ENCODE peak calls at places on chromosome 18, in four cellular contexts. One of them, this sample, is unnamed.

GRCh38 chr18:45954070-45954712 is 12.9 kb downstream of the EPG5 start:
- DNase-seq in ascending aorta: no peak
- DNase-seq in AG04449: peak
- DNase-seq in stimulated activated CD8-positive, alpha-beta memory T cell treated with anti-CD3 and anti-CD28 coated beads, Interleukin-7, amount 100 ng/mL, for 48 hours: no peak
- DNase-seq in this sample: no peak

GRCh38 chr18:13103366-13103765 is 112.2 kb downstream of the CEP192 start:
- DNase-seq in ascending aorta: no peak
- DNase-seq in AG04449: no peak
- DNase-seq in stimulated activated CD8-positive, alpha-beta memory T cell treated with anti-CD3 and anti-CD28 coated beads, Interleukin-7, amount 100 ng/mL, for 48 hours: no peak
- DNase-seq in this sample: no peak

GRCh38 chr18:32349728-32350395 is 120.8 kb downstream of the GAREM1 start:
- DNase-seq in ascending aorta: peak
- DNase-seq in AG04449: peak
- DNase-seq in stimulated activated CD8-positive, alpha-beta memory T cell treated with anti-CD3 and anti-CD28 coated beads, Interleukin-7, amount 100 ng/mL, for 48 hours: no peak
- DNase-seq in this sample: peak

GRCh38 chr18:49656098-49656591 is 94.3 kb downstream of the LIPG start:
- DNase-seq in ascending aorta: no peak
- DNase-seq in AG04449: peak
- DNase-seq in stimulated activated CD8-positive, alpha-beta memory T cell treated with anti-CD3 and anti-CD28 coated beads, Interleukin-7, amount 100 ng/mL, for 48 hours: no peak
- DNase-seq in this sample: no peak

GRCh38 chr18:11147962-11148654 is 1.3 kb downstream of the PIEZO2 start:
- DNase-seq in ascending aorta: no peak
- DNase-seq in AG04449: no peak
- DNase-seq in stimulated activated CD8-positive, alpha-beta memory T cell treated with anti-CD3 and anti-CD28 coated beads, Interleukin-7, amount 100 ng/mL, for 48 hours: no peak
- DNase-seq in this sample: no peak

GRCh38 chr18:22525883-22526282 is 108.2 kb upstream of the CTAGE1 start:
- DNase-seq in ascending aorta: no peak
- DNase-seq in AG04449: no peak
- DNase-seq in stimulated activated CD8-positive, alpha-beta memory T cell treated with anti-CD3 and anti-CD28 coated beads, Interleukin-7, amount 100 ng/mL, for 48 hours: no peak
- DNase-seq in this sample: no peak

GRCh38 chr18:5393779-5394178 is 98.3 kb upstream of the ZBTB14 start:
- DNase-seq in ascending aorta: no peak
- DNase-seq in AG04449: peak
- DNase-seq in stimulated activated CD8-positive, alpha-beta memory T cell treated with anti-CD3 and anti-CD28 coated beads, Interleukin-7, amount 100 ng/mL, for 48 hours: no peak
- DNase-seq in this sample: no peak

GRCh38 chr18:79598046-79598884 is 81.3 kb upstream of the CTDP1 start:
- DNase-seq in ascending aorta: no peak
- DNase-seq in AG04449: no peak
- DNase-seq in stimulated activated CD8-positive, alpha-beta memory T cell treated with anti-CD3 and anti-CD28 coated beads, Interleukin-7, amount 100 ng/mL, for 48 hours: no peak
- DNase-seq in this sample: no peak

GRCh38 chr18:34620258-34620861 is 89.7 kb upstream of the DTNA start:
- DNase-seq in ascending aorta: no peak
- DNase-seq in AG04449: no peak
- DNase-seq in stimulated activated CD8-positive, alpha-beta memory T cell treated with anti-CD3 and anti-CD28 coated beads, Interleukin-7, amount 100 ng/mL, for 48 hours: no peak
- DNase-seq in this sample: no peak

GRCh38 chr18:37871583-37871982 is 306.0 kb upstream of the CELF4 start:
- DNase-seq in ascending aorta: no peak
- DNase-seq in AG04449: no peak
- DNase-seq in stimulated activated CD8-positive, alpha-beta memory T cell treated with anti-CD3 and anti-CD28 coated beads, Interleukin-7, amount 100 ng/mL, for 48 hours: no peak
- DNase-seq in this sample: no peak

GRCh38 chr18:76452357-76452756 is 42.7 kb downstream of the ZNF516 start:
- DNase-seq in ascending aorta: no peak
- DNase-seq in AG04449: no peak
- DNase-seq in stimulated activated CD8-positive, alpha-beta memory T cell treated with anti-CD3 and anti-CD28 coated beads, Interleukin-7, amount 100 ng/mL, for 48 hours: no peak
- DNase-seq in this sample: no peak

GRCh38 chr18:55861266-55861665 is 273.3 kb upstream of the TCF4 start:
- DNase-seq in ascending aorta: no peak
- DNase-seq in AG04449: no peak
- DNase-seq in stimulated activated CD8-positive, alpha-beta memory T cell treated with anti-CD3 and anti-CD28 coated beads, Interleukin-7, amount 100 ng/mL, for 48 hours: no peak
- DNase-seq in this sample: no peak

GRCh38 chr18:57839942-57840381 is 36.8 kb upstream of the ATP8B1 start:
- DNase-seq in ascending aorta: no peak
- DNase-seq in AG04449: peak
- DNase-seq in stimulated activated CD8-positive, alpha-beta memory T cell treated with anti-CD3 and anti-CD28 coated beads, Interleukin-7, amount 100 ng/mL, for 48 hours: no peak
- DNase-seq in this sample: no peak

GRCh38 chr18:7980136-7980535 is 413.0 kb downstream of the PTPRM start:
- DNase-seq in ascending aorta: no peak
- DNase-seq in AG04449: no peak
- DNase-seq in stimulated activated CD8-positive, alpha-beta memory T cell treated with anti-CD3 and anti-CD28 coated beads, Interleukin-7, amount 100 ng/mL, for 48 hours: no peak
- DNase-seq in this sample: no peak

GRCh38 chr18:77346446-77346845 is 96.8 kb downstream of the GALR1 start:
- DNase-seq in ascending aorta: no peak
- DNase-seq in AG04449: no peak
- DNase-seq in stimulated activated CD8-positive, alpha-beta memory T cell treated with anti-CD3 and anti-CD28 coated beads, Interleukin-7, amount 100 ng/mL, for 48 hours: no peak
- DNase-seq in this sample: no peak

GRCh38 chr18:70072678-70073077 is 125.0 kb upstream of the CD226 start:
- DNase-seq in ascending aorta: no peak
- DNase-seq in AG04449: no peak
- DNase-seq in stimulated activated CD8-positive, alpha-beta memory T cell treated with anti-CD3 and anti-CD28 coated beads, Interleukin-7, amount 100 ng/mL, for 48 hours: no peak
- DNase-seq in this sample: no peak

GRCh38 chr18:77096936-77097886 is 35.4 kb downstream of the MBP start:
- DNase-seq in ascending aorta: no peak
- DNase-seq in AG04449: no peak
- DNase-seq in stimulated activated CD8-positive, alpha-beta memory T cell treated with anti-CD3 and anti-CD28 coated beads, Interleukin-7, amount 100 ng/mL, for 48 hours: no peak
- DNase-seq in this sample: no peak